ENCODE peak calls at places on chromosome 14, in eight cellular contexts. N, R, S, Y, X, Z, H and V are unnamed samples.
A peak's percentile ranks its signal among the peaks of the same experiment; 100 is the strongest.

GRCh38 chr14:23926543-23926942 is 27.0 kb upstream of the DHRS4 start:
- DNase-seq in N (no peak), R (no peak), S (no peak), Y (no peak), X (no peak), Z (no peak), H (no peak), V (no peak)

GRCh38 chr14:88630565-88630964 is 67.7 kb downstream of the ZC3H14 start:
- DNase-seq in N (no peak), R (no peak), S (no peak), Y (no peak), X (no peak), Z (no peak), H (no peak), V (no peak)

GRCh38 chr14:28142400-28143015 is 624.1 kb upstream of the FOXG1 start:
- DNase-seq in N (peak; percentile 1), R (peak; percentile 38), S (no peak), Y (no peak), X (no peak), Z (no peak), H (no peak), V (no peak)

GRCh38 chr14:45177081-45177480 is 41.4 kb downstream of the FANCM start:
- DNase-seq in N (peak; percentile 97), R (no peak), S (peak; percentile 13), Y (no peak), X (no peak), Z (no peak), H (no peak), V (no peak)

GRCh38 chr14:87996276-87996592 is 3.3 kb upstream of the GALC start:
- DNase-seq in N (no peak), R (no peak), S (no peak), Y (no peak), X (no peak), Z (no peak), H (no peak), V (no peak)

GRCh38 chr14:28656704-28657255 is 109.8 kb upstream of the FOXG1 start:
- DNase-seq in N (no peak), R (no peak), S (no peak), Y (no peak), X (no peak), Z (no peak), H (no peak), V (no peak)

GRCh38 chr14:105857816-105858675 is 331.7 kb downstream of the TMEM121 start:
- DNase-seq in N (no peak), R (no peak), S (no peak), Y (peak; percentile 3), X (no peak), Z (peak; percentile 60), H (no peak), V (peak; percentile 44)

GRCh38 chr14:96136361-96136760 is 68.3 kb upstream of the BDKRB2 start:
- DNase-seq in N (peak; percentile 86), R (no peak), S (peak; percentile 47), Y (no peak), X (no peak), Z (no peak), H (no peak), V (no peak)

GRCh38 chr14:102772781-102773570 is 4.3 kb upstream of the TRAF3 start:
- DNase-seq in N (peak; percentile 32), R (no peak), S (no peak), Y (no peak), X (peak; percentile 38), Z (no peak), H (no peak), V (no peak)